ENCODE peak calls at places on chromosomes 13 and 19, in five cellular contexts. One of them, this sample, is unnamed.

GRCh38 chr19:55484571-55485438 is at the start of gene NAT14:
- DNase-seq in omental fat pad: no peak
- DNase-seq in tibial artery: no peak
- DNase-seq in EL: peak; percentile 67
- DNase-seq in T follicular helper cell: peak; percentile 52
- DNase-seq in this sample: peak; percentile 75

GRCh38 chr13:110371550-110372465 is 64.7 kb downstream of the COL4A2 start:
- DNase-seq in omental fat pad: no peak
- DNase-seq in tibial artery: no peak
- DNase-seq in EL: no peak
- DNase-seq in T follicular helper cell: no peak
- DNase-seq in this sample: no peak

GRCh38 chr19:46373573-46374359 is 26.9 kb downstream of the PPP5C start:
- DNase-seq in omental fat pad: no peak
- DNase-seq in tibial artery: no peak
- DNase-seq in EL: peak; percentile 62
- DNase-seq in T follicular helper cell: no peak
- DNase-seq in this sample: peak; percentile 99

GRCh38 chr13:68368922-68369321 is 1138.8 kb upstream of the PCDH9 start:
- DNase-seq in omental fat pad: no peak
- DNase-seq in tibial artery: no peak
- DNase-seq in EL: no peak
- DNase-seq in T follicular helper cell: no peak
- DNase-seq in this sample: no peak

GRCh38 chr19:35975608-35976214 is 19.3 kb upstream of the SDHAF1 start:
- DNase-seq in omental fat pad: no peak
- DNase-seq in tibial artery: no peak
- DNase-seq in EL: peak; percentile 16
- DNase-seq in T follicular helper cell: no peak
- DNase-seq in this sample: no peak

GRCh38 chr13:73625562-73626339 is 508.5 kb downstream of the KLF12 start:
- DNase-seq in omental fat pad: no peak
- DNase-seq in tibial artery: no peak
- DNase-seq in EL: no peak
- DNase-seq in T follicular helper cell: no peak
- DNase-seq in this sample: no peak

GRCh38 chr13:26377038-26377437 is 123.1 kb downstream of the CDK8 start:
- DNase-seq in omental fat pad: no peak
- DNase-seq in tibial artery: no peak
- DNase-seq in EL: peak; percentile 36
- DNase-seq in T follicular helper cell: no peak
- DNase-seq in this sample: no peak

GRCh38 chr19:17542042-17542441 is 13.4 kb upstream of the COLGALT1 start:
- DNase-seq in omental fat pad: no peak
- DNase-seq in tibial artery: no peak
- DNase-seq in EL: no peak
- DNase-seq in T follicular helper cell: no peak
- DNase-seq in this sample: no peak

GRCh38 chr13:100356889-100357288 is 231.7 kb downstream of the GGACT start:
- DNase-seq in omental fat pad: no peak
- DNase-seq in tibial artery: no peak
- DNase-seq in EL: peak; percentile 38
- DNase-seq in T follicular helper cell: no peak
- DNase-seq in this sample: no peak

GRCh38 chr13:50449465-50449864 is 394.0 kb downstream of the DLEU7 start:
- DNase-seq in omental fat pad: no peak
- DNase-seq in tibial artery: no peak
- DNase-seq in EL: no peak
- DNase-seq in T follicular helper cell: no peak
- DNase-seq in this sample: no peak

GRCh38 chr19:29675650-29676186 is 10.5 kb downstream of the PLEKHF1 start:
- DNase-seq in omental fat pad: peak; percentile 5
- DNase-seq in tibial artery: no peak
- DNase-seq in EL: no peak
- DNase-seq in T follicular helper cell: no peak
- DNase-seq in this sample: no peak

GRCh38 chr13:110915874-110916670 is 1.2 kb upstream of the ANKRD10 start:
- DNase-seq in omental fat pad: no peak
- DNase-seq in tibial artery: no peak
- DNase-seq in EL: peak; percentile 58
- DNase-seq in T follicular helper cell: no peak
- DNase-seq in this sample: no peak

GRCh38 chr13:27280009-27280646 is 9.5 kb downstream of the RASL11A start:
- DNase-seq in omental fat pad: no peak
- DNase-seq in tibial artery: no peak
- DNase-seq in EL: peak; percentile 36
- DNase-seq in T follicular helper cell: no peak
- DNase-seq in this sample: no peak

GRCh38 chr19:410243-410781 is 1.4 kb upstream of the C2CD4C start:
- DNase-seq in omental fat pad: no peak
- DNase-seq in tibial artery: no peak
- DNase-seq in EL: no peak
- DNase-seq in T follicular helper cell: no peak
- DNase-seq in this sample: peak; percentile 47

GRCh38 chr13:73212482-73212881 is 153.7 kb downstream of the KLF5 start:
- DNase-seq in omental fat pad: no peak
- DNase-seq in tibial artery: no peak
- DNase-seq in EL: no peak
- DNase-seq in T follicular helper cell: no peak
- DNase-seq in this sample: no peak

GRCh38 chr13:91882918-91883317 is 484.5 kb downstream of the GPC5 start:
- DNase-seq in omental fat pad: no peak
- DNase-seq in tibial artery: no peak
- DNase-seq in EL: no peak
- DNase-seq in T follicular helper cell: no peak
- DNase-seq in this sample: no peak

GRCh38 chr19:10756791-10757190 is 38.9 kb downstream of the DNM2 start:
- DNase-seq in omental fat pad: no peak
- DNase-seq in tibial artery: no peak
- DNase-seq in EL: no peak
- DNase-seq in T follicular helper cell: no peak
- DNase-seq in this sample: no peak

GRCh38 chr13:75566658-75567057 is 17.1 kb downstream of the UCHL3 start:
- DNase-seq in omental fat pad: no peak
- DNase-seq in tibial artery: no peak
- DNase-seq in EL: peak; percentile 51
- DNase-seq in T follicular helper cell: no peak
- DNase-seq in this sample: no peak

GRCh38 chr13:20193924-20194631 is 1.3 kb upstream of the GJB2 start:
- DNase-seq in omental fat pad: no peak
- DNase-seq in tibial artery: no peak
- DNase-seq in EL: no peak
- DNase-seq in T follicular helper cell: no peak
- DNase-seq in this sample: no peak

GRCh38 chr19:38691938-38692457 is 44.5 kb downstream of the ACTN4 start:
- DNase-seq in omental fat pad: no peak
- DNase-seq in tibial artery: peak; percentile 81
- DNase-seq in EL: peak; percentile 99
- DNase-seq in T follicular helper cell: no peak
- DNase-seq in this sample: peak; percentile 85

GRCh38 chr13:73341748-73342147 is 282.9 kb downstream of the KLF5 start:
- DNase-seq in omental fat pad: no peak
- DNase-seq in tibial artery: no peak
- DNase-seq in EL: peak; percentile 79
- DNase-seq in T follicular helper cell: no peak
- DNase-seq in this sample: no peak

GRCh38 chr13:23411706-23412105 is 21.8 kb downstream of the SACS start:
- DNase-seq in omental fat pad: no peak
- DNase-seq in tibial artery: no peak
- DNase-seq in EL: no peak
- DNase-seq in T follicular helper cell: no peak
- DNase-seq in this sample: no peak

GRCh38 chr19:6457958-6458694 is 1.5 kb downstream of the SLC25A23 start:
- DNase-seq in omental fat pad: no peak
- DNase-seq in tibial artery: no peak
- DNase-seq in EL: peak; percentile 23
- DNase-seq in T follicular helper cell: no peak
- DNase-seq in this sample: no peak

GRCh38 chr19:39696418-39696817 is 7.9 kb upstream of the LGALS14 start:
- DNase-seq in omental fat pad: no peak
- DNase-seq in tibial artery: no peak
- DNase-seq in EL: no peak
- DNase-seq in T follicular helper cell: no peak
- DNase-seq in this sample: no peak

GRCh38 chr13:64305246-64305645 is 2889.6 kb upstream of the PCDH20 start:
- DNase-seq in omental fat pad: no peak
- DNase-seq in tibial artery: no peak
- DNase-seq in EL: peak; percentile 17
- DNase-seq in T follicular helper cell: no peak
- DNase-seq in this sample: no peak

GRCh38 chr19:31461814-31462539 is 112.7 kb upstream of the TSHZ3 start:
- DNase-seq in omental fat pad: no peak
- DNase-seq in tibial artery: no peak
- DNase-seq in EL: no peak
- DNase-seq in T follicular helper cell: no peak
- DNase-seq in this sample: no peak

This sample was measured in RWPE2.